ENCODE peak calls at places on chromosome 9, in four cellular contexts. J, O, P and W are unnamed samples. For H3K27me3 and H3K4me1, the result is how much of the 10 kb centered on the place peaks cover.

GRCh38 chr9:133238272-133238850 is 29.3 kb upstream of the OBP2B start:
- DNase-seq in J (peak), O (no peak), P (peak), W (peak)

GRCh38 chr9:135379540-135380267 is 99.9 kb upstream of the PPP1R26 start:
- DNase-seq in J (no peak), O (no peak), P (no peak), W (no peak)

GRCh38 chr9:94840738-94841137 is 114.2 kb downstream of the AOPEP start:
- DNase-seq in J (no peak), O (no peak), P (no peak), W (no peak)

GRCh38 chr9:109014267-109015025 is 1.1 kb upstream of the CTNNAL1 start:
- DNase-seq in J (peak), O (no peak), P (no peak), W (no peak)

GRCh38 chr9:80489329-80489728 is 917.6 kb downstream of the TLE4 start:
- DNase-seq in J (no peak), O (no peak), P (no peak), W (no peak)

GRCh38 chr9:90287567-90288274 is 354.9 kb downstream of the DIRAS2 start:
- DNase-seq in J (no peak), O (no peak), P (no peak), W (no peak)

GRCh38 chr9:97808972-97809371 is 44.1 kb upstream of the FOXE1 start:
- DNase-seq in J (no peak), O (no peak), P (no peak), W (no peak)

GRCh38 chr9:135961811-135962695 is 880 bp upstream of the UBAC1 start:
- DNase-seq in J (no peak), O (no peak), P (no peak), W (no peak)

GRCh38 chr9:96218821-96219614 is 83.0 kb downstream of the HSD17B3 start:
- DNase-seq in J (no peak), O (no peak), P (peak), W (no peak)

GRCh38 chr9:127452481-127453092 is 1.3 kb downstream of the LRSAM1 start:
- DNase-seq in J (no peak), O (no peak), P (peak), W (peak)

GRCh38 chr9:78932849-78933627 is 636.1 kb downstream of the PSAT1 start:
- DNase-seq in J (no peak), O (no peak), P (no peak), W (no peak)

GRCh38 chr9:112868461-112868860 is 22.2 kb downstream of the SLC46A2 start:
- DNase-seq in J (no peak), O (no peak), P (peak), W (no peak)

GRCh38 chr9:113216406-113216805 is 4.7 kb downstream of the FKBP15 start:
- DNase-seq in J (no peak), O (no peak), P (no peak), W (no peak)

GRCh38 chr9:3578786-3579185 is 53.0 kb upstream of the RFX3 start:
- DNase-seq in J (no peak), O (no peak), P (no peak), W (no peak)

GRCh38 chr9:89743576-89744254 is 138.9 kb downstream of the GADD45G start:
- DNase-seq in J (peak), O (peak), P (no peak), W (no peak)

GRCh38 chr9:33415152-33416038 is 13.0 kb upstream of the AQP7 start:
- DNase-seq in J (peak), O (peak), P (peak), W (peak)

GRCh38 chr9:108469654-108470053 is 386.1 kb downstream of the ACTL7B start:
- DNase-seq in J (no peak), O (no peak), P (no peak), W (peak)

GRCh38 chr9:23322392-23322791 is 503.6 kb downstream of the ELAVL2 start:
- DNase-seq in J (no peak), O (no peak), P (no peak), W (no peak)

GRCh38 chr9:2613730-2614271 is 7.8 kb upstream of the VLDLR start:
- DNase-seq in J (no peak), O (no peak), P (no peak), W (no peak)

GRCh38 chr9:133754187-133754586 is 16.0 kb upstream of the SARDH start:
- DNase-seq in J (no peak), O (no peak), P (peak), W (no peak)

GRCh38 chr9:122228191-122228905 is 409 bp downstream of the LHX6 start:
- DNase-seq in J (peak), O (no peak), P (no peak), W (no peak)

GRCh38 chr9:122225323-122226141 is 3.2 kb downstream of the LHX6 start:
- DNase-seq in J (no peak), O (no peak), P (no peak), W (no peak)

GRCh38 chr9:122226758-122227575 is 1.8 kb downstream of the LHX6 start:
- DNase-seq in J (no peak), O (no peak), P (no peak), W (no peak)

GRCh38 chr9:122227576-122227903 is 1.2 kb downstream of the LHX6 start:
- DNase-seq in J (no peak), O (no peak), P (no peak), W (no peak)

DNA sequence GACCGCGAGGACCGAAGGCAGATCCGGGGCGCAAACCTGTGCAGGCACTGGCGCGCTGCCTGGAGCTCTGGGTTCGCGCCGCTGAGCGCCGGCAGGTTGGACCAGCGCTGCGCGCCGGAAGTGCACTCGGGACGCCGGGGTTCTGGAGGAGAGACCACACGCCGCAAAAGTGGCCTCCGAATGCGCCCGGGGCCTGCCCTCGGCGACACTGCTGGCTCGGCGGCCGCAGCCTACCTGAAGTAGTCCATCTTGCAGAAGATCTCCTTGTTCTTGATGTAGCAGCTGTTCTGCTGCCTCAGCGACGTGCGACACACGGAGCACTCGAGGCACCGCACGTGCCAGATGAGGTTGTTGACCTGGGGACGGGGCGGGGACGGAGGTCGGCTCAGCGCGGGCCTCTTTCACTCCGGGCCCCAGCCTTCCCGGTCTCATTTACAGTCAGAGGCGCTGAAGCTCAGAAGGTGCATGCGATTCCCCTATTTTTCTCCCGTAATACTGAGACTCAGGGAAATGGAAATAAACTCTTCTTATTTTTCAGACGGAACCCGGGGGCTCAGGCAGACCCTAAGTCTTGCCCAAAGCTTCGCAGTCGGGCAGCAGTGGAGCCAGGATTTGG is 2.5 kb downstream of the LHX6 start:
- DNase-seq in J (no peak), O (no peak), P (no peak), W (no peak)
- H3K27me3 ChIP-seq in J (under half), O (under half), P (half or more), W (half or more)

DNA sequence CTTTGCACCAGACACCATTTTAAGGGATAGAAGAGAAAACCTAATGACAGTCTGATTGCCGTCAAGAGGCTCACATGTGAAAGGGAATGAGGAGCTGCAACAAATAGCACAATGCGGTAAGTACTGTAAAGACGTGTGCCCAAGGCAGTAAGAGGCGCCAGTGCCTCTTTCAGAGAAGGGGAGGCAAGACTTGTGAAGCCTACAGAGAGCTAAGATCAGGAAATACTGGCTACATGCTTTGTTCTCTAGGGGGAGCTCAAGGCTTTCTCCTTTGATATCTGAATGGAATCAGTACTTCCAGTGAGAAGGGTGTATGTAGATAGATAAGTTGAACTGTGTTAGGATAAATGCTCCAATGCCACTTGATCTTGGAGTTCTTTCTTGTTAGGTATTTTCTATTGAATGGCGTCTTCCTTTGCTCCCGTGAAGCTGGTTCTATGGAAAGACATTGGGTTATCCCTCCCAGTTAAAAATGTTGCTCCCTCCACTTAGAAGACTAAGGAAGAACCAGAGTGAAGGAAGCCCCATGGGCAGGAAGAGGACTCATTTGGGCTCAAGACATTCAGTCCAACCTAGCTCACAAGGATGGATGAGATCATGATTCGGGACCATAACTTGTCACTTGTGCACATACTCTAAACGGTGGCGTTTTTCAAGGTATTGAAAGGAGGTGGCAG is 23.5 kb upstream of the ALDOB start:
- DNase-seq in J (peak), O (no peak), P (no peak), W (no peak)
- H3K4me1 ChIP-seq in J (under half), O (under half), P (under half), W (under half)

GRCh38 chr9:131062979-131063378 is 33.4 kb upstream of the AIF1L start:
- DNase-seq in J (no peak), O (no peak), P (no peak), W (no peak)

GRCh38 chr9:131056781-131057506 is 39.4 kb upstream of the AIF1L start:
- DNase-seq in J (no peak), O (no peak), P (no peak), W (no peak)

GRCh38 chr9:131065599-131065998 is 30.7 kb upstream of the AIF1L start:
- DNase-seq in J (no peak), O (no peak), P (no peak), W (no peak)

GRCh38 chr9:131060902-131061630 is 35.3 kb upstream of the AIF1L start:
- DNase-seq in J (no peak), O (no peak), P (no peak), W (no peak)
- H3K27me3 ChIP-seq in J (under half), O (under half), P (under half), W (under half)

GRCh38 chr9:712643-713042 is 128.9 kb upstream of the DMRT1 start:
- DNase-seq in J (no peak), O (no peak), P (no peak), W (no peak)

GRCh38 chr9:710951-711745 is 130.3 kb upstream of the DMRT1 start:
- DNase-seq in J (no peak), O (no peak), P (no peak), W (no peak)

GRCh38 chr9:714675-715074 is 126.8 kb upstream of the DMRT1 start:
- DNase-seq in J (no peak), O (no peak), P (no peak), W (no peak)

GRCh38 chr9:713046-713445 is 128.5 kb upstream of the DMRT1 start:
- DNase-seq in J (no peak), O (no peak), P (no peak), W (no peak)

DNA sequence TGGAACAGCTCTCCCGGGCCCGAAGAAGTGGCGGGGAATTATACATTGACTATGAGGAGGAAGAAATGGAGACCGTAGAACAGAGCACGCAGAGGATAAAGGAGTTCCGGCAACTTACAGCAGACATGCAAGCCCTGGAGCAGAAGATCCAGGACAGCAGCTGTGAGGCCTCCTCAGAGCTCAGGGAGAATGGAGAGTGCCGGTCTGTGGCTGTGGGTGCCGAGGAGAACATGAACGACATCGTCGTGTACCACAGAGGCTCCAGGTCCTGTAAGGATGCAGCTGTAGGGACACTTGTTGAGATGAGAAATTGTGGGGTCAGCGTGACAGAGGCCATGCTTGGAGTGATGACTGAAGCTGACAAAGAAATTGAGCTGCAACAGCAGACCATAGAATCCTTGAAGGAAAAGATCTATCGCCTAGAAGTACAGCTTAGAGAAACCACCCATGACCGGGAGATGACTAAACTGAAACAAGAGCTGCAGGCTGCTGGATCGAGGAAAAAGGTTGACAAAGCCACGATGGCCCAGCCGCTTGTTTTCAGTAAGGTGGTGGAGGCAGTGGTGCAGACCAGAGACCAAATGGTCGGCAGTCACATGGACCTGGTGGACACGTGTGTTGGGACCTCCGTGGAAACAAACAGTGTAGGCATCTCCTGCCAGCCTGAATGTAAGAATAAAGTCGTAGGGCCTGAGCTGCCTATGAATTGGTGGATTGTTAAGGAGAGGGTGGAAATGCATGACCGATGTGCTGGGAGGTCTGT is 129.6 kb upstream of the DMRT1 start:
- DNase-seq in J (no peak), O (no peak), P (no peak), W (no peak)
- H3K4me1 ChIP-seq in J (under half), O (under half), P (half or more), W (under half)